ENCODE peak calls at places on chromosome 22, in five cellular contexts. A, H, T, R and Q are unnamed samples.

GRCh38 chr22:49358041-49358440 is 469.6 kb downstream of the BRD1 start:
- DNase-seq in A (no peak), H (no peak), T (peak; percentile 32), R (no peak), Q (no peak)

GRCh38 chr22:48901324-48901723 is 926.3 kb downstream of the BRD1 start:
- DNase-seq in R (no peak), H (no peak), A (no peak), T (peak; percentile 44), Q (no peak)

GRCh38 chr22:49670610-49671330 is 156.9 kb downstream of the BRD1 start:
- DNase-seq in T (peak; percentile 75), H (no peak), A (no peak), R (peak; percentile 59), Q (no peak)

GRCh38 chr22:50729391-50730012 is 8.5 kb upstream of the ACR start:
- DNase-seq in A (no peak), H (no peak), T (peak; percentile 60), R (no peak), Q (no peak)

GRCh38 chr22:46066691-46067090 is 83.6 kb upstream of the PPARA start:
- DNase-seq in T (peak; percentile 25), A (no peak), R (no peak), H (no peak), Q (no peak)

GRCh38 chr22:24325105-24325757 is 54.6 kb downstream of the SPECC1L start:
- DNase-seq in H (peak; percentile 57), T (no peak), A (peak; percentile 92), R (peak; percentile 84), Q (peak; percentile 80)

GRCh38 chr22:36741204-36741793 is 34.6 kb downstream of the IFT27 start:
- DNase-seq in A (no peak), R (no peak), H (no peak), T (peak; percentile 19), Q (no peak)

GRCh38 chr22:45612451-45612901 is 59.2 kb upstream of the ATXN10 start:
- DNase-seq in A (peak; percentile 80), T (peak; percentile 65), H (peak; percentile 42), R (no peak), Q (peak; percentile 46)

GRCh38 chr22:24500251-24500820 is 5.2 kb downstream of the UPB1 start:
- DNase-seq in T (no peak), R (no peak), A (no peak), H (no peak), Q (no peak)

GRCh38 chr22:28706845-28707244 is 27.2 kb upstream of the TTC28 start:
- DNase-seq in T (no peak), A (no peak), R (no peak), H (no peak), Q (no peak)

GRCh38 chr22:50138988-50139387 is 31.5 kb upstream of the PANX2 start:
- DNase-seq in A (no peak), T (no peak), R (no peak), H (no peak), Q (no peak)

GRCh38 chr22:40512426-40513136 is 123.9 kb downstream of the MRTFA start:
- DNase-seq in R (no peak), H (peak; percentile 93), T (no peak), A (peak; percentile 99), Q (peak; percentile 98)

GRCh38 chr22:36339171-36340065 is 48.3 kb downstream of the MYH9 start:
- DNase-seq in T (no peak), A (peak; percentile 78), R (no peak), H (no peak), Q (no peak)

GRCh38 chr22:45335021-45335818 is 25.5 kb downstream of the FAM118A start:
- DNase-seq in R (no peak), A (no peak), T (no peak), H (no peak), Q (no peak)

GRCh38 chr22:42056757-42057511 is 13.7 kb downstream of the NAGA start:
- DNase-seq in H (no peak), T (no peak), A (no peak), R (no peak), Q (no peak)

GRCh38 chr22:38397189-38398097 is 57.6 kb downstream of the KCNJ4 start:
- DNase-seq in H (no peak), T (peak; percentile 83), A (no peak), R (peak; percentile 48), Q (no peak)

GRCh38 chr22:19955241-19956128 is 13.9 kb upstream of the TXNRD2 start:
- DNase-seq in A (no peak), T (no peak), R (no peak), H (no peak), Q (no peak)

GRCh38 chr22:29747832-29748231 is 19.0 kb downstream of the ZMAT5 start:
- DNase-seq in H (no peak), A (no peak), R (no peak), T (no peak), Q (no peak)

GRCh38 chr22:44462246-44463015 is 35.6 kb downstream of the RTL6 start:
- DNase-seq in T (no peak), A (no peak), H (no peak), R (no peak), Q (no peak)

GRCh38 chr22:29163808-29164207 is 41.9 kb upstream of the EMID1 start:
- DNase-seq in T (peak; percentile 28), A (no peak), H (no peak), R (no peak), Q (no peak)

GRCh38 chr22:38144025-38144405 is 33.5 kb upstream of the BAIAP2L2 start:
- DNase-seq in R (no peak), T (peak; percentile 41), A (no peak), H (no peak), Q (no peak)

DNA sequence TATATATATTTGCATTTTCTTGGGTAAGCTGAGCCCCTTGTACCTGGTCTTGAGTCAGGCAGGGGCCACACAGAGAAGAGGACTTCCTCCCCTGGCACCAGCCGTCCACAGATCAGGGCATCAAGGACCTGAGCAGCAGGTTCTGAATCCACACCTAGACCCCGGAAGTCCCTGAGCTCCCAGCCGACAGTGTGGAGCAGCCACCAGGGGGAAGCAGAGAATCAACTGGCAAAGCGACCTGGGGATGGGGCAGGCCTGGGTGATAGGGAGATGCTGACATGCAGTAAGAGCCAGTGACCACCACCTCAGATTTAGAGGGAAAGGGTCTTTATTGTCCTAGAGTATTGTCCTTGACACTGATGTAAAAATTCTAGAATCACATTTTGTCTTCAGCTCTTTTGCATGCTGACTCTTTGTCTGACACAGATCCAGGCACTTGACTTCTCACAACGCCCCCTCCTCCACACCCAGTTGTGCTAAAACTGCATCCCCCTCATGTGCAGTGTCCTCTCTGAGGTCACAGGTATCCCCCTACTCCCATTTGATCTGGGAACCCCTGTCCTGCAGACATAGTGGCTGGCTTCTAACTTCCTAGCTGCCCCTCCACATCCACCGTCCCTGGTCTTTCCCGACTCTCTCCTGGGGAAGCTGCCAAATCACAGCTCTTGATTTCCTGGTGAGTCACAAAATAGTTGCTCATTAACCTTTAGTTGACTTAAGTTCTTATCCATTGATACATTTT is 109.3 kb downstream of the GGTLC2 start:
- DNase-seq in T (no peak), A (peak; percentile 21), R (peak; percentile 80), H (no peak), Q (no peak)
- TF ChIP-seq CTCF in T (peak; percentile 60), A (peak; percentile 54), R (peak; percentile 89), H (peak; percentile 63), Q (peak; percentile 56)

GRCh38 chr22:27632451-27633295 is 168.9 kb downstream of the MN1 start:
- DNase-seq in R (no peak), A (no peak), T (no peak), H (no peak), Q (no peak)
- TF ChIP-seq CTCF in R (no peak), A (no peak), T (no peak), H (no peak), Q (no peak)

GRCh38 chr22:43228330-43228729 is 41.4 kb upstream of the TTLL12 start:
- DNase-seq in A (peak; percentile 10), T (no peak), R (peak; percentile 44), H (no peak), Q (no peak)
- TF ChIP-seq CTCF in A (peak; percentile 40), T (peak; percentile 21), R (no peak), H (peak; percentile 30), Q (peak; percentile 29)

GRCh38 chr22:33680632-33681031 is 239.6 kb downstream of the LARGE1 start:
- DNase-seq in T (no peak), A (no peak), H (no peak), R (no peak), Q (no peak)
- TF ChIP-seq CTCF in T (no peak), A (no peak), H (no peak), R (no peak), Q (no peak)

GRCh38 chr22:34841321-34841901 is 224.5 kb upstream of the ISX start:
- DNase-seq in R (no peak), H (no peak), A (no peak), T (no peak), Q (no peak)
- TF ChIP-seq CTCF in R (no peak), H (no peak), A (no peak), T (no peak), Q (no peak)